ENCODE peak calls at places on chromosomes 16 and 17, in seven cellular contexts. Y is HAP-1; X is stimulated activated CD8-positive, alpha-beta memory T cell treated with anti-CD3 and anti-CD28 coated beads, Interleukin-4, amount 100 ng/mL, for 1 hour; U is GM23248; G is lower lobe of right lung; F is Kasumi-1; V is CD8-positive, alpha-beta T cell. I is an unnamed sample.

GRCh38 chr17:2803971-2804370 is 7.7 kb downstream of the RAP1GAP2 start:
- DNase-seq in X (no peak), U (no peak), F (no peak), Y (no peak), G (no peak), V (no peak), I (no peak)

GRCh38 chr16:630815-631405 is at the start of gene WFIKKN1:
- DNase-seq in X (no peak), V (no peak), G (peak; percentile 74), U (peak; percentile 26), F (no peak), Y (no peak), I (no peak)

GRCh38 chr17:38844261-38844757 is 9.2 kb downstream of the RPL23 start:
- DNase-seq in F (no peak), G (no peak), Y (no peak), X (no peak), V (no peak), U (peak; percentile 37), I (no peak)

GRCh38 chr17:55265434-55266021 is 768 bp downstream of the HLF start:
- DNase-seq in F (no peak), V (no peak), U (peak; percentile 22), Y (no peak), G (no peak), X (no peak), I (no peak)

GRCh38 chr17:2034806-2035548 is 5.0 kb downstream of the DPH1 start:
- DNase-seq in V (no peak), F (no peak), U (peak; percentile 94), X (no peak), Y (no peak), G (no peak), I (no peak)

GRCh38 chr17:19867654-19868395 is at the start of gene ULK2:
- DNase-seq in F (no peak), Y (no peak), G (peak; percentile 71), U (peak; percentile 87), V (peak; percentile 40), X (no peak), I (no peak)

GRCh38 chr17:20852541-20853370 is 190.1 kb downstream of the USP22 start:
- DNase-seq in U (peak; percentile 16), V (no peak), X (no peak), Y (peak; percentile 74), G (no peak), F (no peak), I (no peak)

GRCh38 chr17:27506348-27507218 is 50.3 kb downstream of the KSR1 start:
- DNase-seq in G (no peak), V (no peak), X (no peak), Y (no peak), U (no peak), F (no peak), I (no peak)

GRCh38 chr17:18866866-18867813 is 9.2 kb downstream of the PRPSAP2 start:
- DNase-seq in Y (no peak), U (no peak), F (no peak), X (no peak), G (no peak), V (no peak), I (no peak)

GRCh38 chr16:73063854-73064226 is 15.9 kb upstream of the ZFHX3 start:
- DNase-seq in G (no peak), V (no peak), X (no peak), U (no peak), Y (no peak), F (no peak), I (no peak)

GRCh38 chr17:45908935-45909334 is 14.6 kb downstream of the MAPT start:
- DNase-seq in U (no peak), V (no peak), G (no peak), F (no peak), X (no peak), Y (no peak), I (no peak)

GRCh38 chr16:69181-69580 is 3.2 kb downstream of the RHBDF1 start:
- DNase-seq in V (no peak), F (no peak), U (no peak), G (no peak), Y (no peak), X (no peak), I (no peak)

GRCh38 chr17:31158741-31159377 is 64.1 kb downstream of the NF1 start:
- DNase-seq in F (no peak), Y (no peak), G (no peak), X (no peak), U (peak; percentile 20), V (no peak), I (no peak)

GRCh38 chr17:60386475-60387058 is 5.4 kb downstream of the USP32 start:
- DNase-seq in U (peak; percentile 7), F (no peak), G (no peak), X (no peak), V (no peak), Y (peak; percentile 30), I (no peak)

GRCh38 chr16:89152831-89153700 is 18.5 kb upstream of the CDH15 start:
- DNase-seq in U (no peak), X (no peak), Y (no peak), V (no peak), F (no peak), G (no peak), I (no peak)

GRCh38 chr16:57899771-57900661 is 70.9 kb downstream of the CNGB1 start:
- DNase-seq in G (peak; percentile 81), U (peak; percentile 73), X (peak; percentile 62), F (peak; percentile 74), V (peak; percentile 75), Y (peak; percentile 47), I (no peak)

GRCh38 chr17:62085511-62086408 is 20.7 kb upstream of the MED13 start:
- DNase-seq in G (no peak), X (no peak), Y (no peak), U (peak; percentile 86), F (no peak), V (no peak), I (no peak)

GRCh38 chr16:11914210-11914758 is 1.5 kb downstream of the GSPT1 start:
- DNase-seq in F (no peak), Y (no peak), V (no peak), X (no peak), U (no peak), G (no peak), I (no peak)

GRCh38 chr17:50198026-50198669 is 3.3 kb downstream of the COL1A1 start:
- DNase-seq in Y (no peak), G (peak; percentile 61), X (no peak), V (peak; percentile 34), F (peak; percentile 92), U (peak; percentile 84), I (no peak)

GRCh38 chr17:75124041-75124818 is 7.3 kb downstream of the NT5C start:
- DNase-seq in X (no peak), U (peak; percentile 18), G (peak; percentile 78), F (no peak), Y (no peak), V (peak; percentile 35), I (no peak)

GRCh38 chr16:82672676-82673075 is 45.9 kb downstream of the CDH13 start:
- DNase-seq in G (no peak), U (no peak), X (no peak), V (no peak), Y (no peak), F (no peak), I (no peak)

GRCh38 chr17:69492410-69493071 is 78.0 kb downstream of the MAP2K6 start:
- DNase-seq in Y (no peak), X (no peak), U (peak; percentile 95), F (no peak), G (no peak), V (no peak), I (no peak)

GRCh38 chr17:81635973-81636504 is 873 bp downstream of the NPLOC4 start:
- DNase-seq in V (no peak), Y (no peak), F (peak; percentile 45), U (peak; percentile 83), G (no peak), X (no peak), I (no peak)

GRCh38 chr17:81582341-81582740 is 30.2 kb upstream of the FAAP100 start:
- DNase-seq in Y (no peak), X (no peak), F (no peak), U (peak; percentile 88), V (no peak), G (no peak), I (no peak)

GRCh38 chr16:86772671-86773338 is 194.5 kb downstream of the FOXL1 start:
- DNase-seq in V (no peak), U (peak; percentile 93), Y (no peak), F (no peak), G (no peak), X (no peak), I (no peak)

GRCh38 chr17:68498479-68499326 is 13.5 kb upstream of the PRKAR1A start:
- DNase-seq in F (no peak), G (peak; percentile 68), V (no peak), X (no peak), Y (no peak), U (peak; percentile 45), I (no peak)

GRCh38 chr17:57086069-57086930 is 1.3 kb downstream of the AKAP1 start:
- DNase-seq in G (peak; percentile 58), V (peak; percentile 3), U (peak; percentile 58), F (peak; percentile 44), Y (no peak), X (no peak), I (no peak)

GRCh38 chr17:63376949-63377348 is 69.2 kb downstream of the CYB561 start:
- DNase-seq in V (no peak), Y (no peak), F (no peak), U (no peak), X (no peak), G (no peak), I (no peak)

GRCh38 chr17:73591278-73592078 is 52.8 kb downstream of the SDK2 start:
- DNase-seq in F (no peak), V (peak; percentile 57), G (no peak), U (no peak), X (no peak), Y (no peak), I (no peak)

GRCh38 chr17:66909811-66910210 is 54.7 kb upstream of the CACNG4 start:
- DNase-seq in U (no peak), G (no peak), V (no peak), Y (peak; percentile 89), X (no peak), F (no peak), I (no peak)

GRCh38 chr17:28725660-28726395 is at the start of gene TLCD1:
- DNase-seq in Y (peak; percentile 84), X (no peak), F (peak; percentile 78), V (peak; percentile 42), G (peak; percentile 84), U (peak; percentile 90), I (no peak)

GRCh38 chr16:53756329-53756996 is 52.5 kb downstream of the FTO start:
- DNase-seq in X (no peak), V (no peak), G (no peak), F (no peak), U (no peak), Y (peak; percentile 100), I (no peak)

GRCh38 chr16:3274490-3274889 is 8.8 kb upstream of the ZNF263 start:
- DNase-seq in G (no peak), U (no peak), V (no peak), Y (no peak), X (no peak), F (no peak), I (no peak)

GRCh38 chr17:8865811-8866210 is 1.7 kb downstream of the PIK3R6 start:
- DNase-seq in Y (no peak), G (no peak), V (no peak), X (no peak), U (no peak), F (no peak), I (no peak)

GRCh38 chr16:22183901-22184614 is 21.8 kb downstream of the SDR42E2 start:
- DNase-seq in Y (no peak), F (peak; percentile 7), U (no peak), G (no peak), V (no peak), X (no peak), I (no peak)

GRCh38 chr17:60857521-60857920 is 179.9 kb downstream of the BCAS3 start:
- DNase-seq in Y (no peak), X (no peak), V (no peak), F (no peak), U (no peak), G (no peak), I (no peak)

GRCh38 chr16:892536-893255 is 78.1 kb downstream of the LMF1 start:
- DNase-seq in X (no peak), U (peak; percentile 10), F (no peak), V (no peak), Y (no peak), G (no peak), I (no peak)

GRCh38 chr17:3960764-3961163 is 3.5 kb downstream of the ATP2A3 start:
- DNase-seq in U (peak; percentile 34), Y (no peak), X (no peak), G (peak; percentile 68), V (no peak), F (no peak), I (no peak)